ENCODE peak calls at places on chromosomes 2 and 18, in eight cellular contexts. T, O, J, C, R, U, D and V are unnamed samples.

GRCh38 chr18:24095976-24096375 is 42.9 kb upstream of the CABYR start:
- DNase-seq in T (no peak), O (no peak), J (no peak), C (no peak), R (no peak), U (no peak), D (no peak), V (no peak)

GRCh38 chr2:177271981-177272666 is 7.6 kb upstream of the NFE2L2 start:
- DNase-seq in T (no peak), O (no peak), J (no peak), C (no peak), R (no peak), U (no peak), D (no peak), V (no peak)

GRCh38 chr2:10477443-10478297 is 29.5 kb upstream of the ODC1 start:
- DNase-seq in T (no peak), O (no peak), J (no peak), C (no peak), R (no peak), U (no peak), D (no peak), V (no peak)

GRCh38 chr2:182360012-182360662 is 66.7 kb downstream of the PDE1A start:
- DNase-seq in T (no peak), O (no peak), J (peak), C (peak), R (no peak), U (peak), D (peak), V (no peak)

GRCh38 chr2:179447839-179448447 is 183.3 kb upstream of the SESTD1 start:
- DNase-seq in T (no peak), O (peak), J (no peak), C (no peak), R (no peak), U (no peak), D (no peak), V (no peak)

GRCh38 chr2:80303006-80303741 is 1.4 kb downstream of the LRRTM1 start:
- DNase-seq in T (no peak), O (no peak), J (no peak), C (no peak), R (no peak), U (peak), D (no peak), V (no peak)

GRCh38 chr2:8219631-8220393 is 462.0 kb upstream of the ID2 start:
- DNase-seq in T (no peak), O (no peak), J (peak), C (no peak), R (peak), U (no peak), D (no peak), V (no peak)

GRCh38 chr18:77754475-77755044 is 504.9 kb downstream of the GALR1 start:
- DNase-seq in T (no peak), O (no peak), J (no peak), C (no peak), R (no peak), U (no peak), D (no peak), V (no peak)

GRCh38 chr2:112821142-112821541 is 15.4 kb downstream of the IL1B start:
- DNase-seq in T (no peak), O (no peak), J (no peak), C (no peak), R (no peak), U (peak), D (no peak), V (no peak)

GRCh38 chr2:100733344-100734187 is 86.4 kb upstream of the NPAS2 start:
- DNase-seq in T (peak), O (peak), J (peak), C (peak), R (peak), U (peak), D (no peak), V (no peak)

GRCh38 chr2:218328294-218328693 is 28.4 kb upstream of the CATIP start:
- DNase-seq in T (no peak), O (no peak), J (no peak), C (no peak), R (no peak), U (no peak), D (no peak), V (no peak)

GRCh38 chr2:181943411-181944124 is 42.1 kb upstream of the PPP1R1C start:
- DNase-seq in T (no peak), O (no peak), J (no peak), C (no peak), R (no peak), U (peak), D (no peak), V (no peak)

GRCh38 chr2:148658807-148659722 is 14.5 kb downstream of the EPC2 start:
- DNase-seq in T (no peak), O (peak), J (no peak), C (peak), R (no peak), U (peak), D (no peak), V (no peak)

GRCh38 chr18:63421514-63421913 is 762 bp downstream of the VPS4B start:
- DNase-seq in T (no peak), O (no peak), J (no peak), C (no peak), R (no peak), U (no peak), D (no peak), V (no peak)

GRCh38 chr18:62318613-62319012 is 6.5 kb upstream of the TNFRSF11A start:
- DNase-seq in T (no peak), O (no peak), J (no peak), C (no peak), R (no peak), U (no peak), D (no peak), V (no peak)

GRCh38 chr2:119205001-119205669 is 18.5 kb upstream of the STEAP3 start:
- DNase-seq in T (no peak), O (no peak), J (no peak), C (no peak), R (no peak), U (no peak), D (no peak), V (no peak)

GRCh38 chr2:197925204-197925603 is 120.8 kb downstream of the PLCL1 start:
- DNase-seq in T (no peak), O (no peak), J (no peak), C (no peak), R (no peak), U (no peak), D (no peak), V (no peak)

GRCh38 chr2:240585681-240586197 is 795 bp upstream of the CAPN10 start:
- DNase-seq in T (no peak), O (no peak), J (no peak), C (no peak), R (no peak), U (no peak), D (no peak), V (no peak)

GRCh38 chr2:99487906-99488305 is 1.9 kb downstream of the REV1 start:
- DNase-seq in T (no peak), O (no peak), J (no peak), C (no peak), R (no peak), U (no peak), D (no peak), V (no peak)

GRCh38 chr2:1675633-1676032 is 68.7 kb downstream of the PXDN start:
- DNase-seq in T (no peak), O (peak), J (no peak), C (peak), R (no peak), U (peak), D (peak), V (no peak)

GRCh38 chr18:51088410-51088809 is 58.4 kb downstream of the SMAD4 start:
- DNase-seq in T (no peak), O (no peak), J (no peak), C (no peak), R (no peak), U (no peak), D (no peak), V (no peak)

GRCh38 chr2:1655461-1655860 is 88.9 kb downstream of the PXDN start:
- DNase-seq in T (no peak), O (no peak), J (no peak), C (no peak), R (no peak), U (no peak), D (no peak), V (no peak)

GRCh38 chr2:25936889-25937545 is 45.3 kb downstream of the KIF3C start:
- DNase-seq in T (no peak), O (peak), J (no peak), C (no peak), R (no peak), U (no peak), D (no peak), V (no peak)

GRCh38 chr2:218010838-218011616 is 8.2 kb upstream of the TNS1 start:
- DNase-seq in T (no peak), O (no peak), J (no peak), C (no peak), R (no peak), U (no peak), D (no peak), V (no peak)

GRCh38 chr2:29216609-29216909 is 101.3 kb downstream of the CLIP4 start:
- DNase-seq in T (no peak), O (no peak), J (no peak), C (no peak), R (no peak), U (no peak), D (no peak), V (no peak)

GRCh38 chr2:25078171-25079049 is 36.5 kb downstream of the EFR3B start:
- DNase-seq in T (no peak), O (peak), J (peak), C (peak), R (no peak), U (peak), D (no peak), V (no peak)

GRCh38 chr2:121778736-121779487 is 23.5 kb downstream of the TSN start:
- DNase-seq in T (no peak), O (no peak), J (no peak), C (no peak), R (no peak), U (no peak), D (no peak), V (no peak)

GRCh38 chr18:49648811-49649210 is 87.0 kb downstream of the LIPG start:
- DNase-seq in T (no peak), O (no peak), J (no peak), C (no peak), R (no peak), U (no peak), D (no peak), V (no peak)

GRCh38 chr2:9973691-9974090 is 22.2 kb downstream of the GRHL1 start:
- DNase-seq in T (no peak), O (no peak), J (no peak), C (no peak), R (no peak), U (no peak), D (no peak), V (no peak)

GRCh38 chr2:110678457-110679336 is 834 bp upstream of the BUB1 start:
- DNase-seq in T (no peak), O (no peak), J (no peak), C (no peak), R (no peak), U (no peak), D (peak), V (peak)

GRCh38 chr18:46373787-46374186 is 269.6 kb downstream of the HAUS1 start:
- DNase-seq in T (no peak), O (no peak), J (no peak), C (no peak), R (no peak), U (no peak), D (no peak), V (no peak)

GRCh38 chr2:170177950-170178781 is at the start of gene MYO3B:
- DNase-seq in T (no peak), O (peak), J (no peak), C (no peak), R (no peak), U (peak), D (no peak), V (no peak)

GRCh38 chr18:74493689-74494088 is 2.5 kb upstream of the CNDP2 start:
- DNase-seq in T (no peak), O (peak), J (peak), C (peak), R (no peak), U (peak), D (peak), V (no peak)

GRCh38 chr2:234286118-234286598 is 210.7 kb downstream of the ARL4C start:
- DNase-seq in T (no peak), O (peak), J (no peak), C (no peak), R (no peak), U (no peak), D (no peak), V (no peak)

GRCh38 chr2:47379384-47379783 is 23.6 kb upstream of the MSH2 start:
- DNase-seq in T (no peak), O (no peak), J (no peak), C (no peak), R (no peak), U (no peak), D (peak), V (no peak)

GRCh38 chr2:47373747-47374146 is 29.2 kb upstream of the MSH2 start:
- DNase-seq in T (no peak), O (no peak), J (no peak), C (peak), R (no peak), U (peak), D (peak), V (no peak)
- TF ChIP-seq CTCF in T (no peak), O (no peak), J (no peak), C (peak), R (peak), U (no peak), D (no peak), V (no peak)

DNA sequence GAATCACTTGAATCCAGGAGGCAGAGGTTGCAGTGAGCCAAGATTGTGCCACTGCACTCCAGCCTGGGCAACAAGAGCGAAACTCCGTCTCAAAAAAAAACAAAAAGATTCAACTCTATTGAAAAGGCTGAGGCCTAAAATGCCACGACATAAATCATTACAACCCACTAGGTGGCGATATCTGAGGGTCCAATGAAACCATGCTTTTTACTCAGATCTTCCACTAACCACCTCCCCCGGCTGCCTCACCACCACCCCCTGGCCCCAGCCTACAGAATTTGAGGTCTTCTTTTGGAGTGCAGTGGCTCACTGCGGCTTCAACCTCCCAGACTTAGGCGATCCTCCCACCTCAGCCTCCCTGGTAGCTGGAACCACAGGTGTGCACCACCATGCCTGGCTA is 57.5 kb downstream of the AP1S3 start:
- DNase-seq in T (no peak), O (peak), J (no peak), C (peak), R (no peak), U (peak), D (no peak), V (peak)
- TF ChIP-seq CTCF in T (peak), O (peak), J (no peak), C (peak), R (peak), U (no peak), D (peak), V (no peak)

GRCh38 chr2:207054521-207054920 is 111.2 kb downstream of the KLF7 start:
- DNase-seq in T (no peak), O (peak), J (no peak), C (no peak), R (no peak), U (peak), D (no peak), V (no peak)
- TF ChIP-seq CTCF in T (no peak), O (no peak), J (no peak), C (no peak), R (no peak), U (no peak), D (no peak), V (no peak)

DNA sequence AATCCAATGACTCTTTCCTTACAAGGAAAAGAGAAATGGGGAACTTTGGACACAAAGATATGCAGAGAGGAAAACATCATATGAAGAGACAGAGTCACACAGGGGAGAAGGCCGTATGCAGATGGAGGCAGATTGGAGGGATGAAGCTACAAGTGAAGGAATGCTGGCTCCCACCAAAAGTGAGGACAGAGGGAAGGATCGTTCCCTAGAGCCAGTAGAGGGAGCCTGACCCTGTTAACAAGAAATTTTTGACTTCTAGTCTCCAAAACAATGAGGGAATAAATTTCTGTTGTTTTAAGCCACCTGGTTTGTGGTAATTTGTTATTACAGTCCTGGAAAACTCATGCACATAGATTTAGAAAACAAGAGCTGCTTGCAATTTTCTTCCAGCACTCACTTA is 169.3 kb downstream of the PMAIP1 start:
- DNase-seq in T (no peak), O (no peak), J (no peak), C (no peak), R (no peak), U (no peak), D (no peak), V (no peak)
- TF ChIP-seq CTCF in T (no peak), O (peak), J (no peak), C (no peak), R (no peak), U (no peak), D (no peak), V (no peak)

GRCh38 chr2:143258126-143258892 is 129.1 kb downstream of the ARHGAP15 start:
- DNase-seq in T (no peak), O (no peak), J (no peak), C (no peak), R (no peak), U (no peak), D (no peak), V (no peak)

GRCh38 chr2:143261986-143262784 is 133.0 kb downstream of the ARHGAP15 start:
- DNase-seq in T (peak), O (no peak), J (no peak), C (no peak), R (peak), U (peak), D (peak), V (no peak)

GRCh38 chr2:143263045-143263625 is 133.9 kb downstream of the ARHGAP15 start:
- DNase-seq in T (no peak), O (no peak), J (no peak), C (peak), R (no peak), U (peak), D (no peak), V (no peak)

GRCh38 chr2:143255899-143256298 is 126.7 kb downstream of the ARHGAP15 start:
- DNase-seq in T (no peak), O (no peak), J (no peak), C (no peak), R (no peak), U (no peak), D (no peak), V (no peak)

DNA sequence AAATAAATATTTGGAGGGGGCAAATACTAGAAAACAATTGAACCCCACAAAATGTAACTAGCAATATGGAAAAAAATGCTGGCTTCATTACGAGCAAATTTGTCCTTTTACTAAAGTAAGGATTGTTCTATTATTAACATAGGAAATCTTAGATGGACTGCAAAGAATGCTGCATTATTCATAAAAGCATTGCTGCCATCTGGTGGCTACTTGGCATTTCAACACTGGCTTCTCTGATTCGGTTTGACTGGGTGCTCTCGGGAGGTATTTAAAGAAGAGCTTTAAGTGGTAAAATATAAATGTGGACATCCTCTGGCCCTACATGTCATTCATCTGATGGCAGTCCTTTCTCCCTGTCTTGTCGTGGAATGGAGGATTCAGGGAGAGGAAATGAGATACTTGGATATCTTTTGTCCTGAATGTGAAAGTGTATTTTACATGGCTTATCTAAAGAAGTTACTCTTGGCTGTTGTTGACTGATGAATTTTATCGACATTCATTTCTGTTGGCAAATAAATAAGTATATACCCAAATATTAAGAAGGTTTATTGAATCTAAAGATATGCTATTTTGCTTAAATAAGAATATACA is 130.2 kb downstream of the ARHGAP15 start:
- DNase-seq in T (peak), O (peak), J (peak), C (peak), R (peak), U (peak), D (peak), V (no peak)
- TF ChIP-seq CTCF in T (peak), O (peak), J (peak), C (peak), R (peak), U (peak), D (peak), V (no peak)

GRCh38 chr2:11512431-11512830 is 21.4 kb upstream of the GREB1 start:
- DNase-seq in T (no peak), O (no peak), J (no peak), C (no peak), R (no peak), U (no peak), D (no peak), V (no peak)
- TF ChIP-seq CTCF in T (no peak), O (no peak), J (no peak), C (no peak), R (no peak), U (no peak), D (no peak), V (no peak)

DNA sequence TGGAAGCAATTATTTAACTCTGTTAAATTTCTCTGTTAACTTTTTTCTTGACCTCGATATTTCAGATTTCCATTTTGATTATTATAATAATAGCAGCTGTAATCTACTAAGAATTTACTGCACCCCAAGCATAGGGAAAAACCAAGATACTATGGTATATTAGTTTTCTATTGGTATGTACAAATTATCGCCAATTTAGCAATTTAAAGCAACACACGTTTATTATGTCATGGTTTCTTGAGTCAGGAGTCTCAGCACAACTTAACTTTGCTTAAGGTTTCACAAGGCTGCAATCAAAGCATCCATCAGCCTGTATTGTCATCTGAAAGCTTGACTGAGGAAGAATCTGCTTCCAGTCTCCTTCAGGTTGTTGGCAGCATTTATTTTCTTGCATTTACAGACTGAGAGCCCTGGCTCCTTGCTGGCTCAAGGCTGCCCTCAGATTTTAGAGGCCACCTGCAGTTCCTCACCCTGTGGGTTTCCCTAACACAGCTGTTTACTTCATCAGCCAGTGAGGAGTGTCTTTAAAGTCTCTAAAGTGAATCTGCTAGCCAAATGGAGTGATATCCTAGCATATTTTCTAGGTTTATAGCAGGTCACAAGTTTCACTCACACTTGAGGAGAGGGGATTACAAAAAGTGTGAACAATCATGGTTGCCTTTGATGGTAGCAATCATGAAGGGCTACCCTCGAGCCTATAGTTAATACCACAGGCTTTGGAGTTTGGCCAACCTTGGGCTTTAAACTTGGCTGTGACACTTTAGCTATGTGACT is 4.4 kb upstream of the VPS54 start:
- DNase-seq in T (no peak), O (no peak), J (no peak), C (peak), R (no peak), U (no peak), D (no peak), V (no peak)
- TF ChIP-seq CTCF in T (no peak), O (no peak), J (no peak), C (no peak), R (no peak), U (no peak), D (no peak), V (no peak)